ENCODE peak calls at places on chromosomes 13 and 19, in seven cellular contexts. One of them, this sample, is unnamed. For H3K36me3, the result is how much of the 10 kb centered on the place peaks cover.

GRCh38 chr13:30034448-30034795 is 184.0 kb upstream of the UBL3 start:
- DNase-seq in tibial artery: no peak
- DNase-seq in MG63: no peak
- DNase-seq in bronchial epithelial cell: no peak
- DNase-seq in GM23338: no peak
- DNase-seq in osteoblast: no peak
- DNase-seq in SK-N-SH: no peak
- DNase-seq in this sample: no peak

GRCh38 chr13:40315416-40316064 is 350.9 kb downstream of the FOXO1 start:
- DNase-seq in SK-N-SH: no peak
- DNase-seq in tibial artery: no peak
- DNase-seq in GM23338: no peak
- DNase-seq in osteoblast: peak
- DNase-seq in bronchial epithelial cell: peak
- DNase-seq in MG63: no peak
- DNase-seq in this sample: peak

GRCh38 chr13:43077906-43078305 is 54.5 kb downstream of the DNAJC15 start:
- DNase-seq in osteoblast: no peak
- DNase-seq in MG63: no peak
- DNase-seq in SK-N-SH: no peak
- DNase-seq in bronchial epithelial cell: no peak
- DNase-seq in tibial artery: no peak
- DNase-seq in GM23338: peak
- DNase-seq in this sample: no peak

GRCh38 chr13:47175172-47175806 is 278.4 kb upstream of the HTR2A start:
- DNase-seq in tibial artery: no peak
- DNase-seq in SK-N-SH: no peak
- DNase-seq in osteoblast: no peak
- DNase-seq in GM23338: no peak
- DNase-seq in MG63: no peak
- DNase-seq in bronchial epithelial cell: peak
- DNase-seq in this sample: no peak

GRCh38 chr13:20703785-20704458 is 423 bp downstream of the IL17D start:
- DNase-seq in GM23338: peak
- DNase-seq in osteoblast: peak
- DNase-seq in MG63: peak
- DNase-seq in SK-N-SH: peak
- DNase-seq in tibial artery: peak
- DNase-seq in bronchial epithelial cell: peak
- DNase-seq in this sample: peak

GRCh38 chr19:21611659-21612402 is 106.4 kb downstream of the ZNF429 start:
- DNase-seq in SK-N-SH: no peak
- DNase-seq in GM23338: no peak
- DNase-seq in osteoblast: no peak
- DNase-seq in tibial artery: no peak
- DNase-seq in bronchial epithelial cell: no peak
- DNase-seq in MG63: no peak
- DNase-seq in this sample: no peak

GRCh38 chr13:109785892-109786450 is 412 bp downstream of the IRS2 start:
- DNase-seq in MG63: no peak
- DNase-seq in GM23338: peak
- DNase-seq in SK-N-SH: peak
- DNase-seq in bronchial epithelial cell: no peak
- DNase-seq in osteoblast: peak
- DNase-seq in tibial artery: no peak
- DNase-seq in this sample: peak

GRCh38 chr13:52187029-52187423 is 27.6 kb upstream of the NEK3 start:
- DNase-seq in osteoblast: no peak
- DNase-seq in tibial artery: no peak
- DNase-seq in bronchial epithelial cell: no peak
- DNase-seq in MG63: no peak
- DNase-seq in GM23338: no peak
- DNase-seq in SK-N-SH: no peak
- DNase-seq in this sample: no peak

GRCh38 chr13:110106726-110107125 is 200.2 kb downstream of the COL4A1 start:
- DNase-seq in bronchial epithelial cell: no peak
- DNase-seq in MG63: peak
- DNase-seq in osteoblast: no peak
- DNase-seq in tibial artery: peak
- DNase-seq in GM23338: no peak
- DNase-seq in SK-N-SH: no peak
- DNase-seq in this sample: no peak

GRCh38 chr13:106595623-106596022 is 27.7 kb upstream of the ARGLU1 start:
- DNase-seq in MG63: no peak
- DNase-seq in SK-N-SH: no peak
- DNase-seq in osteoblast: no peak
- DNase-seq in tibial artery: no peak
- DNase-seq in bronchial epithelial cell: no peak
- DNase-seq in GM23338: no peak
- DNase-seq in this sample: no peak

GRCh38 chr13:71285700-71286099 is 581.3 kb downstream of the DACH1 start:
- DNase-seq in SK-N-SH: no peak
- DNase-seq in GM23338: peak
- DNase-seq in osteoblast: no peak
- DNase-seq in MG63: no peak
- DNase-seq in tibial artery: no peak
- DNase-seq in bronchial epithelial cell: no peak
- DNase-seq in this sample: no peak

GRCh38 chr13:109256866-109257760 is 529.3 kb downstream of the IRS2 start:
- DNase-seq in MG63: peak
- DNase-seq in osteoblast: peak
- DNase-seq in tibial artery: no peak
- DNase-seq in bronchial epithelial cell: peak
- DNase-seq in GM23338: peak
- DNase-seq in SK-N-SH: no peak
- DNase-seq in this sample: no peak

GRCh38 chr19:55468054-55468393 is 3.5 kb upstream of the C19orf85 start:
- DNase-seq in MG63: no peak
- DNase-seq in SK-N-SH: no peak
- DNase-seq in bronchial epithelial cell: no peak
- DNase-seq in osteoblast: no peak
- DNase-seq in tibial artery: peak
- DNase-seq in GM23338: no peak
- DNase-seq in this sample: no peak

GRCh38 chr13:50708461-50708860 is 135.0 kb downstream of the DLEU7 start:
- DNase-seq in osteoblast: no peak
- DNase-seq in SK-N-SH: no peak
- DNase-seq in bronchial epithelial cell: no peak
- DNase-seq in GM23338: no peak
- DNase-seq in tibial artery: no peak
- DNase-seq in MG63: no peak
- DNase-seq in this sample: no peak

GRCh38 chr13:44364601-44365000 is 9.0 kb upstream of the SERP2 start:
- DNase-seq in MG63: peak
- DNase-seq in SK-N-SH: no peak
- DNase-seq in osteoblast: no peak
- DNase-seq in bronchial epithelial cell: peak
- DNase-seq in tibial artery: no peak
- DNase-seq in GM23338: no peak
- DNase-seq in this sample: no peak

GRCh38 chr13:25766576-25766975 is 285.2 kb downstream of the SHISA2 start:
- DNase-seq in MG63: no peak
- DNase-seq in SK-N-SH: no peak
- DNase-seq in GM23338: no peak
- DNase-seq in bronchial epithelial cell: no peak
- DNase-seq in tibial artery: no peak
- DNase-seq in osteoblast: no peak
- DNase-seq in this sample: no peak

GRCh38 chr19:30669329-30670010 is 297.3 kb downstream of the ZNF536 start:
- DNase-seq in SK-N-SH: peak
- DNase-seq in bronchial epithelial cell: no peak
- DNase-seq in MG63: peak
- DNase-seq in osteoblast: peak
- DNase-seq in GM23338: peak
- DNase-seq in tibial artery: no peak
- DNase-seq in this sample: peak

GRCh38 chr19:51571599-51571998 is 516 bp downstream of the ZNF175 start:
- DNase-seq in bronchial epithelial cell: peak
- DNase-seq in osteoblast: no peak
- DNase-seq in SK-N-SH: peak
- DNase-seq in MG63: no peak
- DNase-seq in GM23338: no peak
- DNase-seq in tibial artery: no peak
- DNase-seq in this sample: no peak

GRCh38 chr13:79128158-79128557 is 277.9 kb downstream of the RBM26 start:
- DNase-seq in MG63: peak
- DNase-seq in tibial artery: no peak
- DNase-seq in SK-N-SH: no peak
- DNase-seq in bronchial epithelial cell: peak
- DNase-seq in GM23338: no peak
- DNase-seq in osteoblast: no peak
- DNase-seq in this sample: no peak

GRCh38 chr19:47081095-47081494 is 32.5 kb downstream of the ZC3H4 start:
- DNase-seq in tibial artery: no peak
- DNase-seq in MG63: no peak
- DNase-seq in osteoblast: no peak
- DNase-seq in SK-N-SH: no peak
- DNase-seq in GM23338: no peak
- DNase-seq in bronchial epithelial cell: no peak
- DNase-seq in this sample: no peak
- H3K36me3 ChIP-seq in tibial artery: half or more
- H3K36me3 ChIP-seq in MG63: half or more
- H3K36me3 ChIP-seq in osteoblast: half or more
- H3K36me3 ChIP-seq in SK-N-SH: half or more
- H3K36me3 ChIP-seq in GM23338: under half
- H3K36me3 ChIP-seq in bronchial epithelial cell: under half
- H3K36me3 ChIP-seq in this sample: under half

DNA sequence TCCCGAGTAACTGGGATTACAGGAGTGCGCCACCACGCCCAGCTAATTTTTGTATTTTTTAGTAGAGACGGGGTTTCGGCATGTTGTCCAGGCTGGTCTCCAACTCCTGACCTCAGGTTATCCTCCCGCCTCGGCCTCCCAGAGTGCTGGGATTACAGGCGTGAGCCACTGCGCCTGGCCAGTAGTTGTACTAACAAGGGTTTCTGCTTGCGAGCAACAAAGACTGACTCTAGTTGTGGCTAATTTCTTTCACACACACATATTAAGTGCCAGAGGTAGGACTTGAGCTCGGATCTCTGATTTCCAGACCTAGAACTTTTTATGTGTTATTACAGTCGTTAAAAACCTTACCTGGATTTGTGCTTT is 628 bp upstream of the PCCA start:
- DNase-seq in osteoblast: no peak
- DNase-seq in tibial artery: no peak
- DNase-seq in bronchial epithelial cell: no peak
- DNase-seq in GM23338: no peak
- DNase-seq in MG63: peak
- DNase-seq in SK-N-SH: no peak
- DNase-seq in this sample: no peak
- H3K36me3 ChIP-seq in osteoblast: under half
- H3K36me3 ChIP-seq in tibial artery: under half
- H3K36me3 ChIP-seq in bronchial epithelial cell: under half
- H3K36me3 ChIP-seq in GM23338: under half
- H3K36me3 ChIP-seq in MG63: under half
- H3K36me3 ChIP-seq in SK-N-SH: under half
- H3K36me3 ChIP-seq in this sample: under half

DNA sequence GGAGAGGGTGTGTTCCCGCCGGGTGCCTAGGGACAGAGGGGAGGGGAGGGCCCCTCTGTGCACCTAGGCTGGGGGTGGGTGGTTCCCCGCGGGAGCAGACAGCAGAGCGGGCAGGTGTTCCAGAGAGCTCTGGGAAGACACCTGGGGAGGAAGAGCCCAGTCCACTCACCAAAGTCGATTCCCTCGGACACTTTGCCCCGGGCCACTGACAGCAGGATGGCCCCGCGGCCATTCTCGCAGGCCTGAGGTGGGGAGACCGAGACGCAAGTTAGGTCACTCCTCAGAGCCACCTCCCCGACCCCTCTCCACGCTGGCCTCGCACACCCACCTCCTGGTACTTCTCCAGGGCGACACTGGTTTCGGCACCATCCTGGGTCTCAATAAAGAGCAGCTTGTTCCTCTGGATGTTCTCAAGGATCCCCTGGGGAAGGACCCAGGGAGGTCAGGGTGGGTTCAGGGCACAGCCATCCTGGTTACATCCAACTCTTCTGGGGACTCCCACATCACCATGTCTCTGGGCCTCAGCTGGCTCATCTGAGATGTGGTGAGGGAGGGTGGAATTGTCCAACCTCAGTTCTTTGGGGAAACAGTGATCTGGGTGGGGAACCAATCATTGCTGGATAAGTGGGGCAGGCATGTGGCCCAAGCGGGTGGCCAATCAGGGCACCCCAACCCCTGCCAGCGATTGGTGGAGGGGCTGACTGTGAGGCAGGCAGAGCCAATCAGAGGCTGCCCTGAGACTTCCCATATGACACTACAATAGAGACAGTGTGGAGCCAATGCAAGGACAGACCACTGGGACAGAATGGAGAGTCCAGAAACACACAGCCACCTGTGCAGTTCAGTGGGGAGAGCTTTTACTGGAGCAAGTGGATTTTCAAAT is 12.6 kb downstream of the KLC3 start:
- DNase-seq in tibial artery: no peak
- DNase-seq in osteoblast: peak
- DNase-seq in GM23338: no peak
- DNase-seq in SK-N-SH: peak
- DNase-seq in bronchial epithelial cell: no peak
- DNase-seq in MG63: no peak
- DNase-seq in this sample: peak
- H3K36me3 ChIP-seq in tibial artery: half or more
- H3K36me3 ChIP-seq in osteoblast: half or more
- H3K36me3 ChIP-seq in GM23338: under half
- H3K36me3 ChIP-seq in SK-N-SH: under half
- H3K36me3 ChIP-seq in bronchial epithelial cell: under half
- H3K36me3 ChIP-seq in MG63: half or more
- H3K36me3 ChIP-seq in this sample: under half

DNA sequence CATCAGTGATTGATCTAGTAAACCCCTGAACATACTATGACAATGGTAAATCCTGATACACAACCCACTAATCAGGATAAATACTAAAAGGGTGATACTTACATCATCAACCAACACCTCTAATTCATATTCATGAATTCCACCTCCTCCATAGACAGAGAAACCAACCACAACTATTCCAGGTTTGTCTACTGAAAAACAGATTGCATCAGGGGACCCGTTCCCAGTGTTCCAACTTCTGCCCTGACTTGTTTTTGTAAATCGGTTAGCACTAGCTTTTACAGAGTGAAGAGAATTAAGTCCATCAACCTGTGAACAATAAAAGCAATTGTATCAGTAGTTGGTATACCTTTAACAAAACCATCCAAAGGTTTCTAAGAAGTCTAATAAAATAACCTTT is 149.2 kb downstream of the MYCBP2 start:
- DNase-seq in SK-N-SH: no peak
- DNase-seq in bronchial epithelial cell: no peak
- DNase-seq in osteoblast: no peak
- DNase-seq in tibial artery: no peak
- DNase-seq in GM23338: no peak
- DNase-seq in MG63: no peak
- DNase-seq in this sample: no peak
- H3K36me3 ChIP-seq in SK-N-SH: half or more
- H3K36me3 ChIP-seq in bronchial epithelial cell: under half
- H3K36me3 ChIP-seq in osteoblast: under half
- H3K36me3 ChIP-seq in tibial artery: half or more
- H3K36me3 ChIP-seq in GM23338: under half
- H3K36me3 ChIP-seq in MG63: under half
- H3K36me3 ChIP-seq in this sample: under half

DNA sequence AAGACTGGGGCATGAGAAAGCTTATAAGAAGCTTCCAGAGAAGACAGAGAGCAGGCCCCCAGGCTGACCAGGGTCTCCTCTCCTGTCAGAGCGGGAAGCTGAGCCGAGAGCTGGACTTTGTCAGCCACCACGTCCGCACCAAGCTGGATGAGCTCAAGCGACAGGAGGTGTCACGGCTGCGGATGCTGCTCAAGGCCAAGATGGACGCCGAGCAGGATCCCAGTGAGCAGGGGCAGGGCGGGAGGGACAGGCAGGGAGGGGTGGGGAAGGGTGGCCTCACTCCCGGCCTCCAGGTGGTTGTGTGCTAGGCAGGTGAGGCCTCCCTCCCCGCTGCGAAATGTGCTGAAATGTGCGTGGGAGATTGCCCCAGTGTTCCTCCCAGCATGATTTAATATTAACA is 5.6 kb downstream of the NUCB1 start:
- DNase-seq in bronchial epithelial cell: no peak
- DNase-seq in GM23338: no peak
- DNase-seq in MG63: no peak
- DNase-seq in tibial artery: no peak
- DNase-seq in osteoblast: no peak
- DNase-seq in SK-N-SH: no peak
- DNase-seq in this sample: peak
- H3K36me3 ChIP-seq in bronchial epithelial cell: under half
- H3K36me3 ChIP-seq in GM23338: under half
- H3K36me3 ChIP-seq in MG63: half or more
- H3K36me3 ChIP-seq in tibial artery: half or more
- H3K36me3 ChIP-seq in osteoblast: under half
- H3K36me3 ChIP-seq in SK-N-SH: under half
- H3K36me3 ChIP-seq in this sample: under half

This sample was measured in H7.